ENCODE peak calls at places on chromosomes 11 and 22, in ten cellular contexts. One of them, this sample, is unnamed.
A peak's percentile ranks its signal among the peaks of the same experiment; 100 is the strongest.

GRCh38 chr11:84498016-84498415 is 1129.1 kb downstream of the DLG2 start:
- DNase-seq in GM06990: no peak
- DNase-seq in AG09309: peak; percentile 81
- DNase-seq in BE2C: no peak
- DNase-seq in left ventricle myocardium inferior: no peak
- DNase-seq in dorsolateral prefrontal cortex: no peak
- DNase-seq in GM23338: no peak
- DNase-seq in mucosa of descending colon: no peak
- DNase-seq in IMR-90: no peak
- DNase-seq in fibroblast of mammary gland: peak; percentile 90
- DNase-seq in this sample: no peak

GRCh38 chr11:132844956-132845355 is 687.3 kb downstream of the OPCML start:
- DNase-seq in GM06990: no peak
- DNase-seq in AG09309: peak; percentile 64
- DNase-seq in BE2C: no peak
- DNase-seq in left ventricle myocardium inferior: no peak
- DNase-seq in dorsolateral prefrontal cortex: no peak
- DNase-seq in GM23338: no peak
- DNase-seq in mucosa of descending colon: no peak
- DNase-seq in IMR-90: peak; percentile 96
- DNase-seq in fibroblast of mammary gland: peak; percentile 33
- DNase-seq in this sample: peak; percentile 7

GRCh38 chr11:66007201-66007634 is 4.6 kb upstream of the CST6 start:
- DNase-seq in GM06990: no peak
- DNase-seq in AG09309: no peak
- DNase-seq in BE2C: no peak
- DNase-seq in left ventricle myocardium inferior: no peak
- DNase-seq in dorsolateral prefrontal cortex: no peak
- DNase-seq in GM23338: no peak
- DNase-seq in mucosa of descending colon: no peak
- DNase-seq in IMR-90: no peak
- DNase-seq in fibroblast of mammary gland: no peak
- DNase-seq in this sample: peak; percentile 11

GRCh38 chr22:33299245-33299956 is 241.2 kb upstream of the SYN3 start:
- DNase-seq in GM06990: peak; percentile 78
- DNase-seq in AG09309: no peak
- DNase-seq in BE2C: no peak
- DNase-seq in left ventricle myocardium inferior: no peak
- DNase-seq in dorsolateral prefrontal cortex: no peak
- DNase-seq in GM23338: no peak
- DNase-seq in mucosa of descending colon: no peak
- DNase-seq in IMR-90: no peak
- DNase-seq in fibroblast of mammary gland: no peak
- DNase-seq in this sample: no peak

GRCh38 chr11:9884601-9885000 is 220.7 kb downstream of the SWAP70 start:
- DNase-seq in GM06990: no peak
- DNase-seq in AG09309: no peak
- DNase-seq in BE2C: no peak
- DNase-seq in left ventricle myocardium inferior: no peak
- DNase-seq in dorsolateral prefrontal cortex: no peak
- DNase-seq in GM23338: no peak
- DNase-seq in mucosa of descending colon: no peak
- DNase-seq in IMR-90: peak; percentile 57
- DNase-seq in fibroblast of mammary gland: no peak
- DNase-seq in this sample: peak; percentile 22

GRCh38 chr11:132405728-132406127 is 1035.3 kb downstream of the NTM start:
- DNase-seq in GM06990: no peak
- DNase-seq in AG09309: no peak
- DNase-seq in BE2C: no peak
- DNase-seq in left ventricle myocardium inferior: no peak
- DNase-seq in dorsolateral prefrontal cortex: no peak
- DNase-seq in GM23338: peak; percentile 64
- DNase-seq in mucosa of descending colon: no peak
- DNase-seq in IMR-90: no peak
- DNase-seq in fibroblast of mammary gland: no peak
- DNase-seq in this sample: no peak

GRCh38 chr11:110565344-110565684 is 135.6 kb downstream of the FDX1 start:
- DNase-seq in GM06990: no peak
- DNase-seq in AG09309: peak; percentile 1
- DNase-seq in BE2C: no peak
- DNase-seq in left ventricle myocardium inferior: no peak
- DNase-seq in dorsolateral prefrontal cortex: no peak
- DNase-seq in GM23338: peak; percentile 69
- DNase-seq in mucosa of descending colon: no peak
- DNase-seq in IMR-90: peak; percentile 64
- DNase-seq in fibroblast of mammary gland: peak; percentile 26
- DNase-seq in this sample: peak; percentile 70

GRCh38 chr11:36053901-36054300 is 110.0 kb downstream of the LDLRAD3 start:
- DNase-seq in GM06990: no peak
- DNase-seq in AG09309: no peak
- DNase-seq in BE2C: no peak
- DNase-seq in left ventricle myocardium inferior: no peak
- DNase-seq in dorsolateral prefrontal cortex: no peak
- DNase-seq in GM23338: no peak
- DNase-seq in mucosa of descending colon: no peak
- DNase-seq in IMR-90: no peak
- DNase-seq in fibroblast of mammary gland: no peak
- DNase-seq in this sample: peak; percentile 45

GRCh38 chr11:1763796-1764661 is at the start of gene CTSD:
- DNase-seq in GM06990: peak; percentile 82
- DNase-seq in AG09309: no peak
- DNase-seq in BE2C: peak; percentile 84
- DNase-seq in left ventricle myocardium inferior: peak; percentile 93
- DNase-seq in dorsolateral prefrontal cortex: peak; percentile 95
- DNase-seq in GM23338: peak; percentile 91
- DNase-seq in mucosa of descending colon: peak; percentile 95
- DNase-seq in IMR-90: peak; percentile 69
- DNase-seq in fibroblast of mammary gland: peak; percentile 71
- DNase-seq in this sample: peak; percentile 77

GRCh38 chr11:66221726-66222236 is 46.7 kb upstream of the RAB1B start:
- DNase-seq in GM06990: no peak
- DNase-seq in AG09309: no peak
- DNase-seq in BE2C: no peak
- DNase-seq in left ventricle myocardium inferior: no peak
- DNase-seq in dorsolateral prefrontal cortex: no peak
- DNase-seq in GM23338: no peak
- DNase-seq in mucosa of descending colon: no peak
- DNase-seq in IMR-90: peak; percentile 24
- DNase-seq in fibroblast of mammary gland: peak; percentile 8
- DNase-seq in this sample: peak; percentile 47

GRCh38 chr11:105449100-105449734 is 160.7 kb upstream of the GRIA4 start:
- DNase-seq in GM06990: no peak
- DNase-seq in AG09309: no peak
- DNase-seq in BE2C: no peak
- DNase-seq in left ventricle myocardium inferior: no peak
- DNase-seq in dorsolateral prefrontal cortex: no peak
- DNase-seq in GM23338: peak; percentile 9
- DNase-seq in mucosa of descending colon: no peak
- DNase-seq in IMR-90: no peak
- DNase-seq in fibroblast of mammary gland: no peak
- DNase-seq in this sample: no peak

GRCh38 chr11:123594188-123594901 is 60.1 kb downstream of the SCN3B start:
- DNase-seq in GM06990: no peak
- DNase-seq in AG09309: no peak
- DNase-seq in BE2C: no peak
- DNase-seq in left ventricle myocardium inferior: no peak
- DNase-seq in dorsolateral prefrontal cortex: no peak
- DNase-seq in GM23338: no peak
- DNase-seq in mucosa of descending colon: no peak
- DNase-seq in IMR-90: peak; percentile 37
- DNase-seq in fibroblast of mammary gland: no peak
- DNase-seq in this sample: no peak

GRCh38 chr22:19495562-19496323 is 16.0 kb downstream of the CDC45 start:
- DNase-seq in GM06990: no peak
- DNase-seq in AG09309: peak; percentile 10
- DNase-seq in BE2C: no peak
- DNase-seq in left ventricle myocardium inferior: no peak
- DNase-seq in dorsolateral prefrontal cortex: no peak
- DNase-seq in GM23338: peak; percentile 48
- DNase-seq in mucosa of descending colon: no peak
- DNase-seq in IMR-90: peak; percentile 50
- DNase-seq in fibroblast of mammary gland: peak; percentile 45
- DNase-seq in this sample: peak; percentile 44

GRCh38 chr22:45036154-45036553 is 26.3 kb upstream of the PHF21B start:
- DNase-seq in GM06990: no peak
- DNase-seq in AG09309: no peak
- DNase-seq in BE2C: peak; percentile 13
- DNase-seq in left ventricle myocardium inferior: no peak
- DNase-seq in dorsolateral prefrontal cortex: peak; percentile 47
- DNase-seq in GM23338: no peak
- DNase-seq in mucosa of descending colon: no peak
- DNase-seq in IMR-90: peak; percentile 16
- DNase-seq in fibroblast of mammary gland: peak; percentile 45
- DNase-seq in this sample: peak; percentile 13

GRCh38 chr11:72116019-72116755 is 3.7 kb upstream of the ANAPC15 start:
- DNase-seq in GM06990: no peak
- DNase-seq in AG09309: no peak
- DNase-seq in BE2C: no peak
- DNase-seq in left ventricle myocardium inferior: no peak
- DNase-seq in dorsolateral prefrontal cortex: no peak
- DNase-seq in GM23338: no peak
- DNase-seq in mucosa of descending colon: no peak
- DNase-seq in IMR-90: no peak
- DNase-seq in fibroblast of mammary gland: no peak
- DNase-seq in this sample: no peak

DNA sequence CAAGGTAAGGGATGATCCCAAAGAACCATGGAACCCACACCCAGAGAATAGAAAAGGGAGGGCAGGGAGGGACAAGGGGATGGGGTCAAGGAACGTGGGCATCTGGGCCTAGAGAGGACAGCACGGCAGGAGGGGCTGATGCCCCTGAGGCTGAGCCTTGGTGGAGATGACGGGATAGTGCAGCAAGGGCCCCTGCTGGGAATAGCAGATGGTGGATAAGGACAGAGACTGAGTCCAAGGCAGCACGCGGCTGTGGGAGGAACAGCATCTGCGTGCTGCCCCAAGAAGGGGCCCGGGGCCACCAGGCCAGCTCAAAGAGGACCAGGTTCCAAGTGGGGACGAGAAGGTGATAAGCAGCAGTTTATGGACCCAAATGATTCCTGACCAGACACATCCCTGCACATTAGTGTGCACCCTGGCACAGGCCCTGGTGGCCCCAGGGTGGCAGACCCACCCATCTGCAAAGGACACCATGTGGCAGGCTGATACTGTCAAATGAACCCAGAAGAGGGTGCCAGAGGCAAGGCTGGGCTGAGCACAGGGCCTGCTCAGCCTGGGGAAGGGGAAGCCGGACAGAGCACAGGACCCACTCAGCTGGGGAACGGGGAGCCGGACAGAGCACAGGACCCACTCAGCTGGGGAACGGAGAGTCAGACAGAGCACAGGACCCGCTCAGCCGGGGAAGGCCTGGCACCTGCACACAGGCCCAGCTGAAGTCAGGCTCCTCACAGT is 12.8 kb upstream of the TESMIN start:
- DNase-seq in GM06990: no peak
- DNase-seq in AG09309: no peak
- DNase-seq in BE2C: peak; percentile 63
- DNase-seq in left ventricle myocardium inferior: no peak
- DNase-seq in dorsolateral prefrontal cortex: no peak
- DNase-seq in GM23338: no peak
- DNase-seq in mucosa of descending colon: no peak
- DNase-seq in IMR-90: no peak
- DNase-seq in fibroblast of mammary gland: no peak
- DNase-seq in this sample: no peak
- TF ChIP-seq CTCF in GM06990: peak; percentile 4
- TF ChIP-seq CTCF in AG09309: peak; percentile 3
- TF ChIP-seq CTCF in BE2C: peak; percentile 63
- TF ChIP-seq CTCF in left ventricle myocardium inferior: peak; percentile 30
- TF ChIP-seq CTCF in dorsolateral prefrontal cortex: no peak
- TF ChIP-seq CTCF in GM23338: peak; percentile 11
- TF ChIP-seq CTCF in mucosa of descending colon: no peak
- TF ChIP-seq CTCF in IMR-90: no peak
- TF ChIP-seq CTCF in fibroblast of mammary gland: no peak
- TF ChIP-seq CTCF in this sample: no peak

DNA sequence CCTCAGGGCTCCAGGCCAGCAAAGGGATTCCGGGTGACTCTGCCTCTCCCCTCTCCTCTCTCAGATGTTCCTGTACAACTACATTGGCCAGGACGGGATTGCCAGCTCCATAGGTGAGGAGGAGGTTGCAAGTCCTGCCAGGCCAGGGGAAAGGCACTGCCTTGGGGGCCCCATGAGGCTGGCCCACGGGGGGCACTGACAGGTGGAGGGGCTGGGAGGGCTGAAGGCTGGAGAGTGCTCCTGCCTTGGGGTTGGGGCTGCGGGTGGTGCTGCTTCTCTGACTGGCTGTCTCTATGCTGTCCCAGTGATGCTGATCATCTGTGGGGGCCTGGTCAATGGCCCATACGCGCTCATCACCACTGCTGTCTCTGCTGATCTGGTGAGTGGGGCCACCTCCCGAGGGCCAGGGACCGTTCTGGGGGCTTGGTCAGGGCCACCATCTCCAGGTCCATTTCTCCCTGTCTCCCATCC is 21.7 kb downstream of the SLC37A2 start:
- DNase-seq in GM06990: no peak
- DNase-seq in AG09309: no peak
- DNase-seq in BE2C: no peak
- DNase-seq in left ventricle myocardium inferior: no peak
- DNase-seq in dorsolateral prefrontal cortex: peak; percentile 29
- DNase-seq in GM23338: no peak
- DNase-seq in mucosa of descending colon: no peak
- DNase-seq in IMR-90: no peak
- DNase-seq in fibroblast of mammary gland: no peak
- DNase-seq in this sample: no peak
- TF ChIP-seq CTCF in GM06990: no peak
- TF ChIP-seq CTCF in AG09309: no peak
- TF ChIP-seq CTCF in BE2C: no peak
- TF ChIP-seq CTCF in left ventricle myocardium inferior: no peak
- TF ChIP-seq CTCF in dorsolateral prefrontal cortex: no peak
- TF ChIP-seq CTCF in GM23338: no peak
- TF ChIP-seq CTCF in mucosa of descending colon: no peak
- TF ChIP-seq CTCF in IMR-90: no peak
- TF ChIP-seq CTCF in fibroblast of mammary gland: no peak
- TF ChIP-seq CTCF in this sample: no peak

GRCh38 chr11:32071811-32072210 is 19.1 kb upstream of the RCN1 start:
- DNase-seq in GM06990: no peak
- DNase-seq in AG09309: peak; percentile 43
- DNase-seq in BE2C: no peak
- DNase-seq in left ventricle myocardium inferior: no peak
- DNase-seq in dorsolateral prefrontal cortex: no peak
- DNase-seq in GM23338: peak; percentile 61
- DNase-seq in mucosa of descending colon: no peak
- DNase-seq in IMR-90: peak; percentile 68
- DNase-seq in fibroblast of mammary gland: peak; percentile 56
- DNase-seq in this sample: peak; percentile 61
- TF ChIP-seq CTCF in GM06990: peak; percentile 21
- TF ChIP-seq CTCF in AG09309: peak; percentile 69
- TF ChIP-seq CTCF in BE2C: peak; percentile 32
- TF ChIP-seq CTCF in left ventricle myocardium inferior: peak; percentile 33
- TF ChIP-seq CTCF in dorsolateral prefrontal cortex: no peak
- TF ChIP-seq CTCF in GM23338: peak; percentile 44
- TF ChIP-seq CTCF in mucosa of descending colon: no peak
- TF ChIP-seq CTCF in IMR-90: peak; percentile 49
- TF ChIP-seq CTCF in fibroblast of mammary gland: peak; percentile 69
- TF ChIP-seq CTCF in this sample: peak; percentile 69

GRCh38 chr11:43931717-43932039 is 10.8 kb upstream of the C11orf96 start:
- DNase-seq in GM06990: no peak
- DNase-seq in AG09309: no peak
- DNase-seq in BE2C: no peak
- DNase-seq in left ventricle myocardium inferior: no peak
- DNase-seq in dorsolateral prefrontal cortex: no peak
- DNase-seq in GM23338: peak; percentile 66
- DNase-seq in mucosa of descending colon: no peak
- DNase-seq in IMR-90: no peak
- DNase-seq in fibroblast of mammary gland: no peak
- DNase-seq in this sample: no peak
- TF ChIP-seq CTCF in GM06990: no peak
- TF ChIP-seq CTCF in AG09309: no peak
- TF ChIP-seq CTCF in BE2C: no peak
- TF ChIP-seq CTCF in left ventricle myocardium inferior: no peak
- TF ChIP-seq CTCF in dorsolateral prefrontal cortex: no peak
- TF ChIP-seq CTCF in GM23338: peak; percentile 44
- TF ChIP-seq CTCF in mucosa of descending colon: no peak
- TF ChIP-seq CTCF in IMR-90: peak; percentile 13
- TF ChIP-seq CTCF in fibroblast of mammary gland: no peak
- TF ChIP-seq CTCF in this sample: peak; percentile 8